ENCODE peak calls at places on chromosomes 13 and 19, in six cellular contexts. R is naive thymus-derived CD4-positive, alpha-beta T cell; E is fibroblast of lung; V is aorta; H is keratinocyte; Q is left ventricle myocardium inferior. J is an unnamed sample.
A peak's percentile ranks its signal among the peaks of the same experiment; 100 is the strongest.

GRCh38 chr13:58994077-58994476 is 1169.7 kb downstream of the DIAPH3 start:
- DNase-seq in R (no peak), Q (no peak), V (no peak), H (no peak), E (no peak), J (no peak)

GRCh38 chr19:15280048-15280725 is 47.9 kb upstream of the EPHX3 start:
- DNase-seq in H (no peak), R (no peak), V (peak; percentile 4), E (peak; percentile 88), Q (peak; percentile 69), J (no peak)

GRCh38 chr13:73835138-73835721 is 299.0 kb downstream of the KLF12 start:
- DNase-seq in E (peak; percentile 68), V (no peak), H (no peak), Q (no peak), R (peak; percentile 32), J (no peak)

GRCh38 chr13:47679391-47679790 is 321.7 kb downstream of the SUCLA2 start:
- DNase-seq in H (no peak), V (no peak), Q (no peak), R (no peak), E (peak; percentile 50), J (peak; percentile 12)

GRCh38 chr19:18675779-18676178 is 7.7 kb upstream of the CRTC1 start:
- DNase-seq in Q (no peak), E (peak; percentile 16), V (no peak), H (no peak), R (no peak), J (no peak)

GRCh38 chr19:6735181-6735891 is 2.0 kb downstream of the GPR108 start:
- DNase-seq in V (no peak), E (no peak), H (no peak), Q (no peak), R (no peak), J (no peak)

GRCh38 chr13:49124693-49125304 is 95.3 kb upstream of the MLNR start:
- DNase-seq in E (no peak), R (no peak), H (no peak), V (no peak), Q (no peak), J (no peak)

GRCh38 chr19:6639439-6639838 is 30.5 kb downstream of the TNFSF14 start:
- DNase-seq in R (no peak), Q (no peak), H (no peak), E (no peak), V (no peak), J (peak; percentile 35)

GRCh38 chr19:32567486-32567885 is 13.5 kb upstream of the PDCD5 start:
- DNase-seq in Q (no peak), V (peak; percentile 49), E (no peak), R (no peak), H (no peak), J (no peak)

DNA sequence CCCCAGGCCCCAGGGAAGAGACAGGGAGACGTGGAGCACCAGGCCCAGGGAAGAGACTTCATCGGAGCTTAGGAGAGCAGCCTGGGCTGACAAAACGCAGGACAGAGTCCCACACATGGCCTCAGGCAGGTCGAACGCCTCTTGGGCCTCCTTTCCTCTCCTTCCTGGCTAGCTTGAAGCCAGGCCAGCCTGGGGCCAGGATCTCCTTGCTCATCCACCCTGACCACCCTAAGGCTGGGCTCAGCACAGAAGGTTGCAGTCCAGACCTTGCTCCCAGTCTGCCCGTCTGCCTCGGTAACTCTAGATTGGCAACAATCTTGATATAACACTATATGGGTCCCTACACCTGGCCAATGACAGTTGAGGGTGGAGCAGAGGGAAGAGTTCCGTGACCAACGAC is 10.1 kb downstream of the PPP6R1 start:
- DNase-seq in V (no peak), E (no peak), H (no peak), Q (no peak), R (no peak), J (no peak)
- H3K27me3 ChIP-seq in V (no peaks in the 10 kb centered on the region), E (no peaks in the 10 kb centered on the region), H (no peaks in the 10 kb centered on the region), Q (no peaks in the 10 kb centered on the region), R (no peaks in the 10 kb centered on the region), J (no peaks in the 10 kb centered on the region)

GRCh38 chr13:30253830-30254229 is 53.5 kb downstream of the KATNAL1 start:
- DNase-seq in V (no peak), E (no peak), R (no peak), Q (no peak), H (no peak), J (no peak)

GRCh38 chr13:30255696-30256095 is 51.7 kb downstream of the KATNAL1 start:
- DNase-seq in V (no peak), Q (no peak), R (no peak), E (peak; percentile 33), H (no peak), J (no peak)

GRCh38 chr13:30256713-30257432 is 50.5 kb downstream of the KATNAL1 start:
- DNase-seq in V (no peak), E (peak; percentile 37), R (no peak), Q (no peak), H (no peak), J (no peak)

DNA sequence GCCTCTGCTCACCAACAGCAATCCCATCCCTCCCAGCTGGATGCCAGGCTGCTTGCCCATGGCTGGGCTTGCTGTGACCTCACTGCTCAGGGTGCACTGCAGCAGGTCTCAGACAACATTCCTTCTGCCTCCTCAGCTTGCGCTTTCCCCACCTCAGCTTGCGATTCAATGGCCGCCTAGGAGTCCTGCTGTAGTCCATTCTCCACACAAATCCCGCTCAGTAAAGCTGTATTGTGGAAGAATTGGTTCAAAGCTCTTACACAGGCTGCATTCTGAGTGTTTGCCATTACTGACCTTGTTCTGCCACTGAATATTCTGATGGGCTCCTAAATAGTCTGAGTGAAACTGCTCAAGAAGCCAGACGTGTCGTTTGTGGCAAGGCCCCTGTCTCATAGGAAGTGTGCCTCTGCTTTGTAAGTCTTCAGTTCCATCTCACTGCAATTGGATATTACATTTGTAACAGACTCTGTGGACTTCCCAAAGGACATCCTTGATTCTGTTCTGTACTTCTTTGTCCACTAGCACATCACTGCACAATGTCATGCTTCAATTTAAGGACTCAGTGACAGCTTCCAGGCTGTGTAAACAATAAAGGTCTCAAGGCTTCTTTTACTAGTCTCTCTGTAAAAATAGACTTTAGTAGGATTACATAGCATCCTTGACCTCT is 49.8 kb downstream of the KATNAL1 start:
- DNase-seq in Q (no peak), V (no peak), R (no peak), E (no peak), H (no peak), J (peak; percentile 12)
- H3K4me3 ChIP-seq in Q (no peak overlapping the region), V (no peak overlapping the region), R (no peak overlapping the region), E (no peak overlapping the region), H (no peak overlapping the region), J (no peak overlapping the region)

GRCh38 chr19:3266792-3267469 is 42.5 kb downstream of the CELF5 start:
- DNase-seq in E (no peak), V (no peak), Q (no peak), H (no peak), R (no peak), J (no peak)

GRCh38 chr19:3265432-3265831 is 41.0 kb downstream of the CELF5 start:
- DNase-seq in V (no peak), R (no peak), Q (no peak), H (no peak), E (no peak), J (no peak)

GRCh38 chr19:3263866-3264265 is 39.4 kb downstream of the CELF5 start:
- DNase-seq in Q (no peak), R (no peak), H (no peak), E (no peak), V (no peak), J (no peak)

GRCh38 chr19:3268326-3268725 is 43.9 kb downstream of the CELF5 start:
- DNase-seq in H (no peak), E (no peak), R (no peak), V (no peak), Q (no peak), J (no peak)

DNA sequence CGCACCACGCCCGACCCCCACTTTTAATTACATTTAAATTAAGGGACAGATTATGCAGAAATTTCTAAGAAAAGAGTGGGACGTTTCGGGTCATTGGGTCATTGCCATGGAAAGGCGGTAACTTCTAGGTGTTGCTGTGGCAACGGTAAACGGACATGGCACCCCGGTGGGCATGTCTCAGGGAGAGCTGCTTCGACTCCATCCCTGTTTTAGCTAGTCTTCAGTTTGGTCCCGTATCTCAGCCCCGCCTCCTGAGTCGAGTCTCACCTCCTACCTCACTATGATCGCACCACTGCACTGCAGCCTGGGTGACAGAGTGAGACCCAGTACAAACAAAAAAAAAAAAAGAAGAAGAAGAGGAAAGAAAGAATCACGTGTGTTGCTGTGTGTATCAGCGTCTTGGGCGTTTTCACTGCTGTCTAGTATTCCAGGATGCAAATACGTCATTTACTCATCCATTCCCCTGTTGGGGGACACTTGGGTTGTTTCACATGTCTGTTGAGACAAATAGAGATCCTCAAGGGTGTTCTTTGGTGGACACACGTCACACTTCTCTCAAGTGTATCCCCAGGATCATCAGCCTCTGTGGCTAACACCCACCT is 41.7 kb downstream of the CELF5 start:
- DNase-seq in R (no peak), H (no peak), E (no peak), V (no peak), Q (no peak), J (no peak)
- H3K27me3 ChIP-seq in R (peaks cover 6% of the 10 kb centered on the region), H (peaks cover 46% of the 10 kb centered on the region), E (peaks cover 14% of the 10 kb centered on the region), V (no peaks in the 10 kb centered on the region), Q (peaks cover 69% of the 10 kb centered on the region), J (peaks cover 31% of the 10 kb centered on the region)

DNA sequence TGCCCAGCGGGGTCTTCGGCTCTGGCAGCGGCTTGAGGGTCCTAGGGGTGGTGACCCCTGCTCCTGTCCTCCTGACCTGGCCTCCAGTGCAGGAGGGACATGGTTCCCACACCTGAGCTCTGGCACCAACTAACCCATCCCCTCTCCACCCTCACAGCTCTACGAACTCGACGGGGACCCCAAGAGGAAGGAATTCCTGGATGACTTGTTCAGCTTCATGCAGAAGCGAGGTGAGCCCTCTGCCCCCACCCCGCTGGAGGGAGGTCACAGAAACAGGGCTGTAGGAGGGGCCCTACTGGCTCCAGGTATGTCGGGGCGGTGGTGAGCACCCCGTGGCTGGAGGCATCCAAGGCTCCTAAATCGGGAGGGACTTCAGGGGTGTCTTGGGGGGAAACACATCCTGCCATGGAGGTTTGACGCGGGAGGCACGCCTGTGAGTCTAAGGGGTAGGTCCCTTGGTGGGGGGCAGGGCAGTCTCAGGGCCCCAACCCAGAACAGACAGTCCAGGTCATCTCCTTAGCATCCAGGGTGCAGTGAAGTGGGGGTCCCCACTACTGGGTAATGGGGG is 24.1 kb upstream of the WDR18 start:
- DNase-seq in H (no peak), Q (no peak), V (no peak), E (no peak), R (no peak), J (no peak)
- H3K4me3 ChIP-seq in H (no peak overlapping the region), Q (no peak overlapping the region), V (no peak overlapping the region), E (no peak overlapping the region), R (no peak overlapping the region), J (no peak overlapping the region)

J was measured in kidney epithelial cell.